ENCODE peak calls at places on chromosomes 11 and 22, in six cellular contexts. W is activated CD4-positive, alpha-beta T cell treated with anti-CD3 and anti-CD28 coated beads, Interleukin-2, amount 50 U/mL, for 48 hours; R is foreskin fibroblast; P is stimulated activated CD8-positive, alpha-beta memory T cell treated with anti-CD3 and anti-CD28 coated beads, Interleukin-4, amount 100 ng/mL, for 4 hours; Z is substantia nigra; I is T-helper 2 cell. M is an unnamed sample.
A peak's percentile ranks its signal among the peaks of the same experiment; 100 is the strongest.

GRCh38 chr11:111347002-111347722 is 31.9 kb downstream of the POU2AF1 start:
- DNase-seq in P (no peak), I (no peak), R (peak; percentile 71), Z (no peak), W (no peak), M (no peak)

GRCh38 chr22:27650985-27651384 is 150.6 kb downstream of the MN1 start:
- DNase-seq in Z (no peak), P (no peak), R (no peak), I (no peak), W (no peak), M (no peak)

GRCh38 chr11:102419181-102419580 is 33.4 kb downstream of the TMEM123 start:
- DNase-seq in I (no peak), P (no peak), Z (no peak), R (no peak), W (no peak), M (no peak)

GRCh38 chr22:27554106-27554814 is 247.3 kb downstream of the MN1 start:
- DNase-seq in W (no peak), P (no peak), I (no peak), R (peak; percentile 61), Z (no peak), M (no peak)

GRCh38 chr11:47056261-47056915 is 119.8 kb downstream of the CSTPP1 start:
- DNase-seq in I (no peak), P (no peak), R (peak; percentile 82), W (no peak), Z (no peak), M (no peak)

GRCh38 chr11:112797072-112797471 is 164.1 kb upstream of the NCAM1 start:
- DNase-seq in P (no peak), R (no peak), W (no peak), Z (no peak), I (no peak), M (no peak)

GRCh38 chr11:61482513-61482912 is 26.0 kb upstream of the LRRC10B start:
- DNase-seq in W (peak; percentile 46), Z (no peak), I (no peak), R (peak; percentile 27), P (no peak), M (no peak)

GRCh38 chr11:44524751-44525171 is 40.7 kb upstream of the CD82 start:
- DNase-seq in P (no peak), I (no peak), W (no peak), R (no peak), Z (no peak), M (no peak)

GRCh38 chr11:32259641-32260081 is 168.8 kb downstream of the RCN1 start:
- DNase-seq in P (no peak), R (no peak), I (no peak), Z (peak; percentile 2), W (no peak), M (no peak)

GRCh38 chr22:35524966-35525686 is 15.5 kb upstream of the RASD2 start:
- DNase-seq in W (no peak), R (peak; percentile 55), P (no peak), I (no peak), Z (no peak), M (no peak)

GRCh38 chr11:86155210-86155844 is 86.4 kb upstream of the PICALM start:
- DNase-seq in Z (no peak), W (no peak), I (no peak), R (no peak), P (no peak), M (no peak)

GRCh38 chr11:76339217-76339616 is 41.7 kb downstream of the THAP12 start:
- DNase-seq in R (peak; percentile 55), I (no peak), Z (no peak), P (no peak), W (no peak), M (no peak)

GRCh38 chr11:77801477-77801876 is 19.0 kb downstream of the RSF1 start:
- DNase-seq in I (no peak), W (no peak), Z (no peak), R (no peak), P (no peak), M (no peak)

GRCh38 chr11:9754041-9754471 is 90.2 kb downstream of the SWAP70 start:
- DNase-seq in R (peak; percentile 73), I (no peak), W (no peak), P (no peak), Z (no peak), M (no peak)

GRCh38 chr11:2709429-2709828 is 9.6 kb upstream of the KCNQ1OT1 start:
- DNase-seq in R (peak; percentile 66), I (no peak), W (no peak), P (no peak), Z (no peak), M (no peak)

GRCh38 chr11:70483077-70483861 is 84.9 kb downstream of the CTTN start:
- DNase-seq in I (no peak), P (no peak), W (no peak), R (peak; percentile 63), Z (no peak), M (no peak)

GRCh38 chr22:30891781-30892180 is 76.8 kb downstream of the MORC2 start:
- DNase-seq in I (no peak), W (no peak), Z (no peak), P (no peak), R (no peak), M (no peak)

GRCh38 chr11:3195251-3196160 is 23.1 kb downstream of the MRGPRG start:
- DNase-seq in W (no peak), P (no peak), I (no peak), R (peak; percentile 54), Z (no peak), M (no peak)

GRCh38 chr11:124633355-124633754 is 10.7 kb downstream of the TBRG1 start:
- DNase-seq in I (no peak), R (peak; percentile 32), P (no peak), Z (no peak), W (no peak), M (no peak)

GRCh38 chr11:75689861-75690641 is 21.2 kb upstream of the MAP6 start:
- DNase-seq in P (no peak), Z (no peak), R (peak; percentile 8), W (no peak), I (no peak), M (no peak)

GRCh38 chr22:20264614-20265452 is 3.3 kb downstream of the RTN4R start:
- DNase-seq in Z (peak; percentile 63), I (no peak), W (no peak), R (no peak), P (no peak), M (no peak)

GRCh38 chr11:95451682-95452081 is 220.7 kb upstream of the SESN3 start:
- DNase-seq in P (no peak), R (peak; percentile 88), W (no peak), I (no peak), Z (no peak), M (no peak)